ENCODE peak calls at places on chromosome 13, in seven cellular contexts. W is effector memory CD4-positive, alpha-beta T cell; Z is stimulated activated CD4-positive, alpha-beta T cell treated with anti-CD3 and anti-CD28 coated beads, Interleukin-2, amount 100 ng/mL, for 48 hours; R is A549; O is endothelial cell; G is activated CD4-positive, CD25-positive, alpha-beta regulatory T cell treated with anti-CD3 and anti-CD28 coated beads, Interleukin-2, amount 50 U/mL, for 16 hours; J is nucleus accumbens. P is an unnamed sample.
A peak's percentile ranks its signal among the peaks of the same experiment; 100 is the strongest.

GRCh38 chr13:114101325-114101821 is 31.1 kb downstream of the RASA3 start:
- DNase-seq in W (no peak), Z (no peak), R (no peak), O (no peak), G (no peak), J (no peak), P (no peak)

GRCh38 chr13:25319781-25320180 is 18.4 kb downstream of the NUP58 start:
- DNase-seq in W (no peak), Z (no peak), R (no peak), O (no peak), G (no peak), J (no peak), P (no peak)

GRCh38 chr13:50195045-50195444 is 179.8 kb downstream of the KCNRG start:
- DNase-seq in W (no peak), Z (no peak), R (no peak), O (no peak), G (no peak), J (no peak), P (no peak)

GRCh38 chr13:102772042-102772425 is 1.6 kb downstream of the TEX30 start:
- DNase-seq in W (no peak), Z (no peak), R (no peak), O (no peak), G (no peak), J (no peak), P (no peak)

GRCh38 chr13:39586956-39587605 is 15.9 kb downstream of the LHFPL6 start:
- DNase-seq in W (no peak), Z (no peak), R (no peak), O (no peak), G (no peak), J (no peak), P (no peak)

GRCh38 chr13:99331881-99332293 is 24.7 kb upstream of the GPR183 start:
- DNase-seq in W (no peak), Z (no peak), R (no peak), O (no peak), G (no peak), J (no peak), P (no peak)

GRCh38 chr13:48775804-48776203 is 122.1 kb downstream of the CYSLTR2 start:
- DNase-seq in W (no peak), Z (no peak), R (no peak), O (no peak), G (no peak), J (no peak), P (peak; percentile 83)

GRCh38 chr13:29594310-29594709 is 1.2 kb downstream of the SLC7A1 start:
- DNase-seq in W (no peak), Z (peak; percentile 40), R (peak; percentile 61), O (peak; percentile 26), G (no peak), J (no peak), P (peak; percentile 75)

GRCh38 chr13:45496942-45497341 is 32.2 kb downstream of the COG3 start:
- DNase-seq in W (no peak), Z (no peak), R (no peak), O (no peak), G (no peak), J (no peak), P (no peak)

GRCh38 chr13:47215741-47216140 is 318.9 kb upstream of the HTR2A start:
- DNase-seq in W (no peak), Z (no peak), R (no peak), O (no peak), G (no peak), J (no peak), P (peak; percentile 70)

GRCh38 chr13:22173605-22174004 is 502.7 kb downstream of the FGF9 start:
- DNase-seq in W (no peak), Z (no peak), R (no peak), O (no peak), G (no peak), J (no peak), P (peak; percentile 55)

GRCh38 chr13:113832631-113833030 is 31.2 kb downstream of the GAS6 start:
- DNase-seq in W (no peak), Z (no peak), R (no peak), O (no peak), G (no peak), J (no peak), P (no peak)

GRCh38 chr13:51729853-51730553 is 74.0 kb downstream of the DHRS12 start:
- DNase-seq in W (no peak), Z (peak; percentile 20), R (no peak), O (no peak), G (no peak), J (no peak), P (peak; percentile 75)

GRCh38 chr13:75251188-75251587 is 230.8 kb downstream of the TBC1D4 start:
- DNase-seq in W (no peak), Z (no peak), R (no peak), O (no peak), G (no peak), J (no peak), P (peak; percentile 6)

GRCh38 chr13:108304170-108305068 is 34.9 kb downstream of the TNFSF13B start:
- DNase-seq in W (no peak), Z (no peak), R (no peak), O (no peak), G (no peak), J (no peak), P (no peak)

GRCh38 chr13:63435668-63436275 is 2020.1 kb upstream of the PCDH20 start:
- DNase-seq in W (no peak), Z (no peak), R (no peak), O (no peak), G (no peak), J (no peak), P (no peak)

GRCh38 chr13:75473472-75473871 is 8.5 kb downstream of the TBC1D4 start:
- DNase-seq in W (no peak), Z (no peak), R (no peak), O (no peak), G (no peak), J (no peak), P (no peak)

GRCh38 chr13:83498486-83499190 is 383.6 kb downstream of the SLITRK1 start:
- DNase-seq in W (no peak), Z (no peak), R (peak; percentile 9), O (no peak), G (no peak), J (no peak), P (no peak)

GRCh38 chr13:113562085-113562749 is 22.3 kb upstream of the TFDP1 start:
- DNase-seq in W (no peak), Z (peak; percentile 29), R (peak; percentile 40), O (peak; percentile 82), G (no peak), J (peak; percentile 15), P (peak; percentile 64)

GRCh38 chr13:111398715-111399299 is 78.4 kb downstream of the TEX29 start:
- DNase-seq in W (no peak), Z (no peak), R (no peak), O (no peak), G (no peak), J (no peak), P (peak; percentile 39)

GRCh38 chr13:102470283-102470920 is 68.6 kb upstream of the FGF14 start:
- DNase-seq in W (no peak), Z (no peak), R (no peak), O (no peak), G (no peak), J (no peak), P (no peak)

GRCh38 chr13:79780240-79780639 is 299.3 kb downstream of the NDFIP2 start:
- DNase-seq in W (no peak), Z (no peak), R (no peak), O (no peak), G (no peak), J (no peak), P (no peak)

GRCh38 chr13:26742691-26743358 is 17.8 kb downstream of the GPR12 start:
- DNase-seq in W (no peak), Z (no peak), R (no peak), O (no peak), G (no peak), J (no peak), P (no peak)

P was measured in Daoy.